ENCODE peak calls at places on chromosomes 13 and 19, in ten cellular contexts. D is astrocyte of the spinal cord, L is ovary, F is psoas muscle, U is cardiac muscle cell, G is adipocyte, B is fibroblast of lung, Q is GM23338, O is retinal pigment epithelial cell, X is AG04449. Z is an unnamed sample.

GRCh38 chr19:28553005-28553404 is 659.9 kb downstream of the UQCRFS1 start:
- DNase-seq in F (no peak), D (no peak), U (no peak), O (no peak), L (no peak), Q (no peak), X (no peak), B (peak; percentile 0), G (no peak), Z (no peak)

GRCh38 chr13:84445776-84446175 is 563.5 kb upstream of the SLITRK1 start:
- DNase-seq in O (no peak), G (peak; percentile 32), D (peak; percentile 25), X (peak; percentile 74), F (no peak), B (peak; percentile 90), L (no peak), Q (no peak), U (peak; percentile 3), Z (peak; percentile 56)

GRCh38 chr13:110541526-110541920 is 20.0 kb downstream of the RAB20 start:
- DNase-seq in F (no peak), U (peak; percentile 46), Q (no peak), G (peak; percentile 43), O (no peak), D (no peak), B (peak; percentile 32), L (no peak), X (no peak), Z (no peak)

GRCh38 chr13:51552027-51552426 is 32.2 kb upstream of the WDFY2 start:
- DNase-seq in Q (no peak), D (no peak), U (no peak), O (no peak), G (no peak), B (no peak), X (no peak), L (no peak), F (no peak), Z (no peak)

GRCh38 chr13:51585696-51586095 is 1.4 kb downstream of the WDFY2 start:
- DNase-seq in D (peak; percentile 62), F (no peak), U (peak; percentile 25), X (no peak), O (no peak), G (peak; percentile 38), L (no peak), B (peak; percentile 71), Q (no peak), Z (no peak)

GRCh38 chr13:36912983-36913382 is 7.1 kb downstream of the SMAD9 start:
- DNase-seq in F (no peak), Q (no peak), U (no peak), B (no peak), X (no peak), D (no peak), L (no peak), G (no peak), O (no peak), Z (no peak)

GRCh38 chr19:4045597-4046361 is 20.9 kb downstream of the ZBTB7A start:
- DNase-seq in L (no peak), Q (no peak), O (no peak), D (no peak), U (no peak), X (no peak), B (no peak), G (no peak), F (no peak), Z (no peak)

GRCh38 chr13:96252903-96253302 is 163.0 kb downstream of the HS6ST3 start:
- DNase-seq in X (no peak), D (no peak), L (no peak), U (no peak), B (no peak), G (no peak), O (no peak), Q (no peak), F (no peak), Z (no peak)

GRCh38 chr19:3324405-3324856 is 42.0 kb upstream of the NFIC start:
- DNase-seq in X (no peak), F (peak; percentile 63), Q (peak; percentile 62), U (peak; percentile 41), B (no peak), D (no peak), G (peak; percentile 54), L (no peak), O (no peak), Z (no peak)

GRCh38 chr19:8105471-8105870 is 43.9 kb downstream of the FBN3 start:
- DNase-seq in Q (no peak), D (no peak), O (no peak), U (no peak), B (no peak), L (no peak), X (no peak), F (no peak), G (no peak), Z (no peak)

GRCh38 chr19:8097681-8098567 is 45.4 kb downstream of the CCL25 start:
- DNase-seq in Q (no peak), D (no peak), U (no peak), B (no peak), G (no peak), O (no peak), L (no peak), F (no peak), X (no peak), Z (no peak)

GRCh38 chr19:8096071-8096470 is 43.5 kb downstream of the CCL25 start:
- DNase-seq in L (no peak), D (no peak), O (no peak), X (no peak), U (no peak), F (no peak), G (no peak), Q (peak; percentile 21), B (no peak), Z (no peak)

GRCh38 chr19:8097198-8097597 is 44.6 kb downstream of the CCL25 start:
- DNase-seq in B (no peak), O (no peak), X (no peak), U (no peak), D (no peak), F (no peak), G (no peak), L (no peak), Q (no peak), Z (no peak)

DNA sequence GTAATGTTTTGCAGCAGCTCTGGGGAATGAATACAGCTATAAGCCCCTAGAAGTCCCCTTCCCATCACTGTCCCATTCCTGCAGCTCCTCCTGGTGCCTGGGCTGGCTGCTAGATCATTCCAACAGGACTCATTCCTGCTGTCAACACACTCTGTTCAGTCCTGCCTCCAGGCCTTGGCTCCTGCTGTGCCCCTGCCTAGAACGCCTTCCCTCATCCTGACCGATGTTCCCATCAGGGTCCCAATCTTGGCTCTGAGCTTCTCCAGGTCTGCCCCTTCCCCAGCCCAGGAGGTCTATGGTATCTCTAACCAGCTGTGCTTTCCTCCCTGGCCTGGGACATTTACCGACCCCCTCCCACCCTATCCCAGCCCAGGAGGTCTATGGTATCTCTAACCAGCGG is 48.1 kb downstream of the FBN3 start:
- DNase-seq in L (no peak), G (no peak), O (no peak), U (no peak), B (no peak), F (no peak), D (no peak), Q (no peak), X (no peak), Z (no peak)
- H3K4me3 ChIP-seq in L (no peak overlapping the region), G (no peak overlapping the region), O (no peak overlapping the region), U (no peak overlapping the region), B (no peak overlapping the region), F (no peak overlapping the region), D (no peak overlapping the region), Q (no peak overlapping the region), X (no peak overlapping the region), Z (no peak overlapping the region)

DNA sequence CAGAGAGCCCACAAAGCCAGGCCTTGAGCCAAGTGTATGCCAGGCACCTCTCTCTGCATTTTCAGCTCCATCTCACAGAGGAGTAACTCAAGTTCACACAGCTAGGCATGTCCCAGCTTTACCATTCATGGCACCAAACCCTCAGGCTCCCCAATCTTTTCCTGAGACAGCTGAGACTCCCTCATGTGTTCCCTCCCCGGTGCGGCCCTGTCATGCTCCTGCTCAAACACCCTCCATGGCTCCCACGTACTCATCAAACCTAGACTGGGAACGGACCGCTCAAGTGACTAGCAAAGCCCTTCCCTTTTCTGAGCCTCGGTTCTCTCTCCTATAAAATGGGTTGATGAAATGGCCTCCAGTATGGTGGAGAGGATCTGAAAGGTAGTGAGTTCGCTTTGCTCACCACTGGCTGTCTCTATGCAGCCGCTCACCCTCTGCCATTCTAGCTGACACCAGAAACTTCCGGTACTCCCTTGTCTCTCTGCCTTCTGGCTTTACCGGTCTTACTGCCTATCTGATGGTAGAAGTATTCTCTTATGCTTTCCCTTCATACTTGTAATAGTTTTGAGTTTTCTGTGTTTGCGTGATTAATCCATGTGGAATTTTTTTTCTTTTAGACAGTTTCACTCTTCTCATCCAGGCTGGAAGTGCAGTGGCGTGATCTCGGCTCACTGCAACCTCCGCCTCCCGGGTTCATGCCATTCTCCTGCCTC is 7.8 kb upstream of the SLC44A2 start:
- DNase-seq in X (peak; percentile 79), B (peak; percentile 89), G (peak; percentile 87), O (no peak), Q (no peak), F (no peak), L (no peak), U (peak; percentile 54), D (peak; percentile 43), Z (no peak)
- H3K4me3 ChIP-seq in X (no peak overlapping the region), B (no peak overlapping the region), G (no peak overlapping the region), O (no peak overlapping the region), Q (no peak overlapping the region), F (no peak overlapping the region), L (no peak overlapping the region), U (no peak overlapping the region), D (no peak overlapping the region), Z (no peak overlapping the region)

GRCh38 chr13:52879950-52880650 is 31.7 kb upstream of the PCDH8 start:
- DNase-seq in U (no peak), O (no peak), X (no peak), Q (peak; percentile 67), F (no peak), D (no peak), B (no peak), G (no peak), L (no peak), Z (no peak)
- H3K4me3 ChIP-seq in U (no peak overlapping the region), O (no peak overlapping the region), X (no peak overlapping the region), Q (peak overlapping the region; percentile 27), F (no peak overlapping the region), D (no peak overlapping the region), B (no peak overlapping the region), G (no peak overlapping the region), L (no peak overlapping the region), Z (no peak overlapping the region)

GRCh38 chr13:99959127-99959529 is 12.4 kb downstream of the ZIC5 start:
- DNase-seq in B (no peak), U (no peak), L (no peak), D (no peak), O (no peak), G (no peak), F (no peak), X (no peak), Q (peak; percentile 25), Z (no peak)

GRCh38 chr13:99956473-99957349 is 14.9 kb downstream of the ZIC5 start:
- DNase-seq in D (no peak), B (no peak), F (peak; percentile 19), L (no peak), X (no peak), Q (peak; percentile 60), G (no peak), U (no peak), O (no peak), Z (no peak)

GRCh38 chr13:99959538-99960230 is 11.9 kb downstream of the ZIC5 start:
- DNase-seq in B (no peak), Q (peak; percentile 69), X (no peak), O (no peak), U (no peak), D (peak; percentile 58), F (no peak), G (no peak), L (no peak), Z (no peak)

GRCh38 chr13:99960663-99961440 is 10.7 kb downstream of the ZIC5 start:
- DNase-seq in F (no peak), G (no peak), L (no peak), X (no peak), D (no peak), U (no peak), Q (peak; percentile 51), O (no peak), B (no peak), Z (no peak)

GRCh38 chr13:99958402-99959126 is 13.0 kb downstream of the ZIC5 start:
- DNase-seq in B (no peak), F (no peak), L (no peak), Q (peak; percentile 85), O (no peak), G (no peak), X (no peak), U (no peak), D (no peak), Z (no peak)
- H3K4me3 ChIP-seq in B (no peak overlapping the region), F (no peak overlapping the region), L (no peak overlapping the region), Q (peak overlapping the region; percentile 84), O (no peak overlapping the region), G (no peak overlapping the region), X (no peak overlapping the region), U (no peak overlapping the region), D (no peak overlapping the region), Z (no peak overlapping the region)

Z was measured in skeletal muscle cell.